ENCODE peak calls at places on chromosomes 3 and 15, in four cellular contexts. S, C, Y and X are unnamed samples.

GRCh38 chr3:18177271-18177670 is 247.9 kb downstream of the SATB1 start:
- DNase-seq in S (peak), Y (no peak), C (no peak), X (no peak)

GRCh38 chr15:83164409-83165404 is 42.9 kb downstream of the HDGFL3 start:
- DNase-seq in C (peak), Y (no peak), S (peak), X (no peak)

GRCh38 chr3:50336452-50337174 is 4.0 kb downstream of the RASSF1 start:
- DNase-seq in S (peak), C (peak), Y (peak), X (no peak)

GRCh38 chr15:83694538-83694937 is 40.6 kb downstream of the ADAMTSL3 start:
- DNase-seq in C (no peak), S (no peak), Y (peak), X (no peak)

GRCh38 chr3:71345429-71346027 is 238.0 kb downstream of the FOXP1 start:
- DNase-seq in S (no peak), C (peak), Y (peak), X (no peak)

GRCh38 chr3:137205394-137206060 is 247.7 kb downstream of the IL20RB start:
- DNase-seq in C (peak), S (peak), Y (no peak), X (no peak)

GRCh38 chr15:74924525-74924924 is 13.3 kb downstream of the COX5A start:
- DNase-seq in Y (no peak), C (no peak), S (no peak), X (no peak)

GRCh38 chr3:173865900-173866498 is 468.5 kb downstream of the NLGN1 start:
- DNase-seq in S (no peak), C (no peak), Y (peak), X (no peak)

GRCh38 chr3:50655009-50655830 is 19.5 kb upstream of the DOCK3 start:
- DNase-seq in S (no peak), C (peak), Y (no peak), X (no peak)

GRCh38 chr3:16064660-16065414 is 109.6 kb upstream of the GALNT15 start:
- DNase-seq in C (peak), Y (no peak), S (peak), X (no peak)

GRCh38 chr3:158479051-158479450 is 91.9 kb upstream of the MLF1 start:
- DNase-seq in C (no peak), S (no peak), Y (no peak), X (no peak)

GRCh38 chr3:81955908-81956307 is 194.5 kb upstream of the GBE1 start:
- DNase-seq in Y (no peak), S (no peak), C (no peak), X (no peak)

GRCh38 chr3:43180027-43180426 is 74.1 kb upstream of the POMGNT2 start:
- DNase-seq in Y (no peak), C (peak), S (peak), X (no peak)

GRCh38 chr3:15120986-15121385 is 22.0 kb upstream of the RBSN start:
- DNase-seq in Y (no peak), C (no peak), S (peak), X (no peak)

GRCh38 chr3:152056987-152057386 is 183.5 kb downstream of the SUCNR1 start:
- DNase-seq in S (no peak), C (no peak), Y (no peak), X (no peak)

GRCh38 chr15:48782911-48783310 is 28.0 kb downstream of the CEP152 start:
- DNase-seq in Y (no peak), C (no peak), S (no peak), X (no peak)

GRCh38 chr3:103184772-103185171 is 750.0 kb downstream of the ZPLD1 start:
- DNase-seq in Y (no peak), S (peak), C (no peak), X (no peak)

GRCh38 chr3:139758654-139759291 is 81.0 kb upstream of the NMNAT3 start:
- DNase-seq in Y (peak), S (no peak), C (peak), X (no peak)

GRCh38 chr3:163773136-163773535 is 1305.2 kb downstream of the SI start:
- DNase-seq in S (peak), Y (no peak), C (no peak), X (no peak)

GRCh38 chr15:27271258-27271657 is 300.3 kb downstream of the GABRG3 start:
- DNase-seq in Y (peak), S (no peak), C (no peak), X (no peak)

GRCh38 chr15:101225658-101226057 is 26.2 kb downstream of the CHSY1 start:
- DNase-seq in Y (no peak), S (no peak), C (peak), X (no peak)

GRCh38 chr3:50125541-50126286 is 29.4 kb upstream of the SEMA3F start:
- DNase-seq in S (no peak), C (no peak), Y (peak), X (no peak)

GRCh38 chr15:62569460-62570404 is 404.6 kb upstream of the C2CD4B start:
- DNase-seq in S (peak), Y (no peak), C (peak), X (no peak)

GRCh38 chr3:124992041-124992440 is 57.5 kb upstream of the MUC13 start:
- DNase-seq in S (no peak), Y (no peak), C (no peak), X (no peak)

GRCh38 chr15:70045045-70045444 is 52.7 kb downstream of the TLE3 start:
- DNase-seq in C (peak), S (peak), Y (no peak), X (no peak)

GRCh38 chr3:146498002-146498736 is 28.8 kb upstream of the PLSCR2 start:
- DNase-seq in C (no peak), Y (no peak), S (no peak), X (no peak)

GRCh38 chr3:113535898-113536297 is 3.5 kb downstream of the SIDT1 start:
- DNase-seq in Y (peak), C (no peak), S (peak), X (no peak)

GRCh38 chr3:29335438-29335837 is 54.6 kb downstream of the RBMS3 start:
- DNase-seq in S (peak), Y (peak), C (peak), X (no peak)

GRCh38 chr3:195165790-195166189 is 105.2 kb downstream of the XXYLT1 start:
- DNase-seq in S (no peak), Y (no peak), C (no peak), X (no peak)

GRCh38 chr3:41202834-41203345 is 3.6 kb downstream of the CTNNB1 start:
- DNase-seq in Y (peak), C (peak), S (peak), X (no peak)

GRCh38 chr15:89556413-89557262 is 18.6 kb upstream of the TICRR start:
- DNase-seq in S (peak), Y (peak), C (peak), X (peak)

GRCh38 chr3:126476166-126476975 is 680 bp upstream of the ZXDC start:
- DNase-seq in C (peak), Y (peak), S (peak), X (peak)

GRCh38 chr3:185089343-185089742 is 63.5 kb downstream of the C3orf70 start:
- DNase-seq in C (peak), Y (no peak), S (peak), X (no peak)

GRCh38 chr3:169618894-169619792 is 44.4 kb downstream of the MECOM start:
- DNase-seq in Y (no peak), C (no peak), S (no peak), X (no peak)

GRCh38 chr3:127706785-127707351 is 34.1 kb downstream of the ABTB1 start:
- DNase-seq in C (no peak), Y (no peak), S (no peak), X (no peak)

GRCh38 chr3:5058463-5058862 is 63.6 kb upstream of the ARL8B start:
- DNase-seq in C (peak), Y (no peak), S (peak), X (no peak)

GRCh38 chr15:79440355-79440908 is 8.3 kb downstream of the MINAR1 start:
- DNase-seq in S (no peak), C (no peak), Y (peak), X (no peak)

GRCh38 chr3:194323785-194324735 is 27.1 kb downstream of the CPN2 start:
- DNase-seq in C (peak), S (peak), Y (peak), X (no peak)

GRCh38 chr15:40832903-40833302 is 4.4 kb upstream of the PPP1R14D start:
- DNase-seq in C (no peak), S (no peak), Y (no peak), X (no peak)

GRCh38 chr3:65758871-65759598 is 279.7 kb downstream of the MAGI1 start:
- DNase-seq in C (peak), S (no peak), Y (no peak), X (no peak)
- H3K27ac ChIP-seq in C (no peak), S (no peak), Y (no peak), X (no peak)

DNA sequence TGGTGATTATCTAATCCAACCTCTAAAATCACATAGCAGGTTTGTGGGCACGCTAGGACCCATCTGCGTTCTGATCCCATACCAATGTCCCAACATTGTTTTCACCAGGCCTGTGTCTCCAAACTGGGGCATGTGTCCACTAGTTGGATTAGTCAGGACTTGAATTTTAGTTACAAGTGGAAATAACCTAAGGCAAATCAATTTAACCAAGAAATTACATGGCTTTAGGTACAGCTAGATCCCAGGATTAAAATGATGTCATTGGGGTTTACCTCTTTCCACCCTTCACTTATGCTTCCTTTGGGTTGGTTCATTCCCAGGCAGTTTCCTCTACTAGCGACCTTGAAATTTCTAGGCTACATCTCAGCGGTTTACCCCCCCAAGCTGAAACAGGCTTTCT is 47.2 kb upstream of the PXYLP1 start:
- DNase-seq in C (no peak), S (no peak), Y (no peak), X (no peak)
- H3K4me2 ChIP-seq in C (no peak), S (no peak), Y (no peak), X (no peak)

DNA sequence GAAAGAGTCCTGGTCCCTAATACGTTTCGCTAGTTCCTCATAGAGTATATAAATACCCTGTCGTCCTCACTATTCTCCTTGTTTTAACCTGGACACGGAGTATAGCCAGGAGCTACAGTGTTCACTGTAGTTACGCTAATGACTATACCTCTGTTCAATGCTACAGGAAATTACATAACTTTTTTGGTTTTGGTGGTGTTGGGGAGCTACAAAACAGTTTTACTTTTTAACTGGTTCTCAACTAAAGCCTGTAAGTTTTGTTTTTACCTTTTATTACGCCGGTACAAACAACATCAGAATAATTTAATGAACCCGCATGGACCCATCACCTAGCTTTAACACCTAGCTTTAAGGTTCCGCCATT is 1.5 kb downstream of the LMLN start:
- DNase-seq in Y (no peak), C (no peak), S (no peak), X (no peak)
- H3K4me3 ChIP-seq in Y (peak), C (no peak), S (peak), X (no peak)

DNA sequence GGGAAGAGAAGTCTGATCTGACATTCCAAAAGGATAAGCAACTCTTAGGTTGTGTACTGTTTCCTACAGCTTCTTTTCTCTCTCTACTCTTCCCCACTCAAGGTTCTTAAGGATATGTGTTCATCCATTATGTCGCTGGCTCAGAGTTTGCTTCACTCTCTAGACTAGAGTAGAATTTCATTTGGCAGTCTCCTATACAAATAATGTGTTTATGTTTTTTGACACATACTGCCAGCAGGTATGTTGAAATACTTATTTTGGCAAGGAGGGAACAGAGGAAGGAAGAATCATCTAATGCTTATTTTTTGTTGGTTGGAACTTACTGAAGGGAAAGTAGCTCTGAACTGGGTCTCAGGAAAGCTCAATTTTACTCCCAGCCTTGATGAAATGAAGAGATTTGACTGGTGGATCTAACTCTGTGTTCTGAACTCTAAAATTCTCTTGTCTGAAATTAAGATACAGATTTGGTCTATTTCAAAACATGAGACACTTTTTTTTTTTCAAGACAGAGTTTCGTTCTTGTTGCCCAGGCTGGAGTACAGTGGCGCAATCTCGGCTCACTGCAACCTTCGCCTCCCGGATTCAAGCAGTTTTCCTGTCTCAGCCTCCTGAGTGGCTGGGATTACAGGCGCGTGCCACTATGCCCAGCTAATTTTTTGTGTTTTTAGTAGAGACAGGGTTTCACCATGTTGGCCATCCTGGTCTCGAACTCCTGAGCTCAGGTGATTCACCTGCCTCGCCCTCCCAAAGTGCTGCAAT is 7.6 kb upstream of the EMC3 start:
- DNase-seq in S (peak), C (peak), Y (no peak), X (no peak)
- H3K27ac ChIP-seq in S (no peak), C (peak), Y (no peak), X (no peak)

DNA sequence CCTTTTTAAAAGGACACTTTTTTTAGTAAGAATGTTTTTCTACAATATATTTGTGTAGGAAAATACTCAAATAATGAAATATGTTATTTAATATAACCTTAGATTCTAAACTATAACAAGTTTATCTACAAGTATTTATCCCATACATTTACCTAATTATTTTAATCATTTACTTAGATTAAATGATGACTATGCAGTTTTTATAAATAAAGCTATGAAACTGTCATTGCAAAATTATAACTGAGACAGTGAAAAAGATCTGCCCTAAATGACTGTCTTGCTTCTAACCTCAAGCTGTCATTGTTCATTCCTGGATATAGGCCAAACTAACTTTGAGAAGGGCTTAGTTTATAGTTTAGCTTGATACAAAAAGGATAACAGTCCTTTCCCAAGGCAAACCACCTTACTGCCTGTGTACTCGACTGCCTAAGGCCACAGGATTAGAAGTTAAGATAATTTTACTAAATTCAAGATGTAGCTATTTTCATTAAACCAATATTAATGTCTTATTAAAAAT is 84.1 kb downstream of the GLDN start:
- DNase-seq in S (peak), C (no peak), Y (no peak), X (no peak)
- H3K4me2 ChIP-seq in S (no peak), C (no peak), Y (peak), X (no peak)

GRCh38 chr3:55697177-55697865 is 210.2 kb upstream of the WNT5A start:
- DNase-seq in C (no peak), Y (no peak), S (peak), X (no peak)
- H3K4me3 ChIP-seq in C (no peak), Y (no peak), S (no peak), X (no peak)

DNA sequence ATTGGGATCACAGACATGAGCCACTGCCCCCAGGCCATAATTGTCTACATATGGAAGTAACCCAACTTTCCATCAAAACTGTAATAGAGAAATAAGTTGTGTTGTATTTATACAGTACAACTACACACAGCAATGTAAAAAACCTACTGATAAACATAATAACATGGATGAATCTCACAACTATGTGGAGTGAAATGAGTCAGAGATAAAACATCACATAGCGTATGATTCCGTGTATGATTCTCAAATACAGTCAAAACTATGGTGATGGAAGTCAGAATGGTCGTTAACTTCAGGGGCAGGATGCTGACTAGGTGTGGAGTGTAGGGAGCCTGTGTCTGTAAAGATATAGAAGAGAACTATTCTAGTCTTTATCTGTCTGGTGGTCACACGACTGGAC is 332.7 kb upstream of the SLCO3A1 start:
- DNase-seq in C (peak), S (no peak), Y (no peak), X (no peak)
- H3K27ac ChIP-seq in C (peak), S (no peak), Y (no peak), X (no peak)

DNA sequence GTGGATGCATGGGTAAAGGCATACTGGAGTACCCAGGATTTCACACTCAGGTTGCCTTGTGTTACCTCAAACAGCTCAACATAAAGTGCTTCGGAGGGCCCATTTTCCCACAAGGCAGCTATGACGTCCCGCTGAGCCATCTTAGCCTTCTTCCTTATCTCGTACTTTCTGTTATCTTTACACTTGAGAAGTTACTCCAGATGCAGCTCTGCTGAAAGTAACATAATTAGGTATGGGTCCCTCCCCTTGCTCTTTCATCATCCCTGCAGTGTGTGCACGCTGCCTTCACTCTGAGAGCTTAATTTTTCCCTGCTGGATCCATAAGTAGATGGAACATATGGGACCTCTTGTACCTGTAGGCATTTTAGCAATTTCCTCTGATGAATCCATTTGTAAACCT is 410.3 kb downstream of the AGBL1 start:
- DNase-seq in C (no peak), Y (no peak), S (no peak), X (no peak)
- H3K4me2 ChIP-seq in C (no peak), Y (no peak), S (no peak), X (no peak)